ENCODE peak calls at places on chromosomes 2 and 18, in six cellular contexts. One of them, this sample, is unnamed.

GRCh38 chr2:159214325-159214865 is 72.1 kb downstream of the WDSUB1 start:
- DNase-seq in GM06990: no peak
- DNase-seq in fibroblast of lung: no peak
- DNase-seq in activated T-helper 1 cell treated with anti-CD3 and anti-CD28 coated beads, Interleukin-2, amount 50 U/mL, for 16 hours: no peak
- DNase-seq in NCI-H774: no peak
- DNase-seq in HTR-8/SVneo: no peak
- DNase-seq in this sample: no peak

GRCh38 chr2:231590614-231591013 is 2.0 kb upstream of the TEX44 start:
- DNase-seq in GM06990: no peak
- DNase-seq in fibroblast of lung: no peak
- DNase-seq in activated T-helper 1 cell treated with anti-CD3 and anti-CD28 coated beads, Interleukin-2, amount 50 U/mL, for 16 hours: no peak
- DNase-seq in NCI-H774: no peak
- DNase-seq in HTR-8/SVneo: no peak
- DNase-seq in this sample: no peak

GRCh38 chr18:46939337-46939963 is 22.0 kb downstream of the KATNAL2 start:
- DNase-seq in GM06990: no peak
- DNase-seq in fibroblast of lung: peak; percentile 88
- DNase-seq in activated T-helper 1 cell treated with anti-CD3 and anti-CD28 coated beads, Interleukin-2, amount 50 U/mL, for 16 hours: no peak
- DNase-seq in NCI-H774: no peak
- DNase-seq in HTR-8/SVneo: peak; percentile 70
- DNase-seq in this sample: peak; percentile 49

GRCh38 chr2:33583194-33583938 is 15.7 kb downstream of the FAM98A start:
- DNase-seq in GM06990: peak; percentile 33
- DNase-seq in fibroblast of lung: peak; percentile 65
- DNase-seq in activated T-helper 1 cell treated with anti-CD3 and anti-CD28 coated beads, Interleukin-2, amount 50 U/mL, for 16 hours: no peak
- DNase-seq in NCI-H774: no peak
- DNase-seq in HTR-8/SVneo: peak; percentile 17
- DNase-seq in this sample: no peak

GRCh38 chr2:184455616-184456015 is 142.7 kb upstream of the ZNF804A start:
- DNase-seq in GM06990: no peak
- DNase-seq in fibroblast of lung: no peak
- DNase-seq in activated T-helper 1 cell treated with anti-CD3 and anti-CD28 coated beads, Interleukin-2, amount 50 U/mL, for 16 hours: no peak
- DNase-seq in NCI-H774: no peak
- DNase-seq in HTR-8/SVneo: no peak
- DNase-seq in this sample: no peak

GRCh38 chr2:8628179-8628869 is 53.5 kb upstream of the ID2 start:
- DNase-seq in GM06990: peak; percentile 39
- DNase-seq in fibroblast of lung: no peak
- DNase-seq in activated T-helper 1 cell treated with anti-CD3 and anti-CD28 coated beads, Interleukin-2, amount 50 U/mL, for 16 hours: no peak
- DNase-seq in NCI-H774: no peak
- DNase-seq in HTR-8/SVneo: no peak
- DNase-seq in this sample: no peak

GRCh38 chr2:239259603-239260298 is 141.1 kb downstream of the HDAC4 start:
- DNase-seq in GM06990: peak; percentile 48
- DNase-seq in fibroblast of lung: no peak
- DNase-seq in activated T-helper 1 cell treated with anti-CD3 and anti-CD28 coated beads, Interleukin-2, amount 50 U/mL, for 16 hours: no peak
- DNase-seq in NCI-H774: no peak
- DNase-seq in HTR-8/SVneo: no peak
- DNase-seq in this sample: no peak

GRCh38 chr2:105398522-105399206 is at the start of gene FHL2:
- DNase-seq in GM06990: peak; percentile 59
- DNase-seq in fibroblast of lung: peak; percentile 84
- DNase-seq in activated T-helper 1 cell treated with anti-CD3 and anti-CD28 coated beads, Interleukin-2, amount 50 U/mL, for 16 hours: peak; percentile 25
- DNase-seq in NCI-H774: peak; percentile 68
- DNase-seq in HTR-8/SVneo: peak; percentile 69
- DNase-seq in this sample: no peak

GRCh38 chr2:174633621-174633927 is 36.0 kb upstream of the WIPF1 start:
- DNase-seq in GM06990: no peak
- DNase-seq in fibroblast of lung: no peak
- DNase-seq in activated T-helper 1 cell treated with anti-CD3 and anti-CD28 coated beads, Interleukin-2, amount 50 U/mL, for 16 hours: no peak
- DNase-seq in NCI-H774: no peak
- DNase-seq in HTR-8/SVneo: no peak
- DNase-seq in this sample: no peak

GRCh38 chr2:31341351-31341750 is 73.2 kb downstream of the XDH start:
- DNase-seq in GM06990: no peak
- DNase-seq in fibroblast of lung: no peak
- DNase-seq in activated T-helper 1 cell treated with anti-CD3 and anti-CD28 coated beads, Interleukin-2, amount 50 U/mL, for 16 hours: no peak
- DNase-seq in NCI-H774: no peak
- DNase-seq in HTR-8/SVneo: no peak
- DNase-seq in this sample: no peak

GRCh38 chr2:182949572-182950189 is 83.2 kb upstream of the FRZB start:
- DNase-seq in GM06990: no peak
- DNase-seq in fibroblast of lung: no peak
- DNase-seq in activated T-helper 1 cell treated with anti-CD3 and anti-CD28 coated beads, Interleukin-2, amount 50 U/mL, for 16 hours: no peak
- DNase-seq in NCI-H774: peak; percentile 63
- DNase-seq in HTR-8/SVneo: no peak
- DNase-seq in this sample: no peak

GRCh38 chr2:191516260-191516659 is 161.7 kb upstream of the NABP1 start:
- DNase-seq in GM06990: no peak
- DNase-seq in fibroblast of lung: no peak
- DNase-seq in activated T-helper 1 cell treated with anti-CD3 and anti-CD28 coated beads, Interleukin-2, amount 50 U/mL, for 16 hours: no peak
- DNase-seq in NCI-H774: no peak
- DNase-seq in HTR-8/SVneo: no peak
- DNase-seq in this sample: no peak

GRCh38 chr2:65064728-65065552 is 8.7 kb downstream of the CEP68 start:
- DNase-seq in GM06990: peak; percentile 70
- DNase-seq in fibroblast of lung: peak; percentile 99
- DNase-seq in activated T-helper 1 cell treated with anti-CD3 and anti-CD28 coated beads, Interleukin-2, amount 50 U/mL, for 16 hours: no peak
- DNase-seq in NCI-H774: no peak
- DNase-seq in HTR-8/SVneo: no peak
- DNase-seq in this sample: peak; percentile 76

GRCh38 chr18:43278401-43278800 is 1.1 kb upstream of the SYT4 start:
- DNase-seq in GM06990: no peak
- DNase-seq in fibroblast of lung: no peak
- DNase-seq in activated T-helper 1 cell treated with anti-CD3 and anti-CD28 coated beads, Interleukin-2, amount 50 U/mL, for 16 hours: no peak
- DNase-seq in NCI-H774: no peak
- DNase-seq in HTR-8/SVneo: no peak
- DNase-seq in this sample: no peak

GRCh38 chr2:72830273-72830672 is 4.4 kb upstream of the EXOC6B start:
- DNase-seq in GM06990: no peak
- DNase-seq in fibroblast of lung: no peak
- DNase-seq in activated T-helper 1 cell treated with anti-CD3 and anti-CD28 coated beads, Interleukin-2, amount 50 U/mL, for 16 hours: no peak
- DNase-seq in NCI-H774: no peak
- DNase-seq in HTR-8/SVneo: no peak
- DNase-seq in this sample: no peak

GRCh38 chr2:48600204-48600813 is 17.3 kb upstream of the GTF2A1L start:
- DNase-seq in GM06990: no peak
- DNase-seq in fibroblast of lung: peak; percentile 67
- DNase-seq in activated T-helper 1 cell treated with anti-CD3 and anti-CD28 coated beads, Interleukin-2, amount 50 U/mL, for 16 hours: no peak
- DNase-seq in NCI-H774: peak; percentile 39
- DNase-seq in HTR-8/SVneo: peak; percentile 28
- DNase-seq in this sample: no peak

GRCh38 chr18:2027026-2027425 is 544.3 kb downstream of the METTL4 start:
- DNase-seq in GM06990: no peak
- DNase-seq in fibroblast of lung: no peak
- DNase-seq in activated T-helper 1 cell treated with anti-CD3 and anti-CD28 coated beads, Interleukin-2, amount 50 U/mL, for 16 hours: no peak
- DNase-seq in NCI-H774: no peak
- DNase-seq in HTR-8/SVneo: no peak
- DNase-seq in this sample: no peak

GRCh38 chr18:40531061-40531460 is 1424.0 kb upstream of the PIK3C3 start:
- DNase-seq in GM06990: no peak
- DNase-seq in fibroblast of lung: peak; percentile 36
- DNase-seq in activated T-helper 1 cell treated with anti-CD3 and anti-CD28 coated beads, Interleukin-2, amount 50 U/mL, for 16 hours: no peak
- DNase-seq in NCI-H774: no peak
- DNase-seq in HTR-8/SVneo: no peak
- DNase-seq in this sample: no peak

GRCh38 chr2:218005028-218005427 is 2.2 kb upstream of the TNS1 start:
- DNase-seq in GM06990: no peak
- DNase-seq in fibroblast of lung: no peak
- DNase-seq in activated T-helper 1 cell treated with anti-CD3 and anti-CD28 coated beads, Interleukin-2, amount 50 U/mL, for 16 hours: no peak
- DNase-seq in NCI-H774: no peak
- DNase-seq in HTR-8/SVneo: no peak
- DNase-seq in this sample: no peak

GRCh38 chr2:234146087-234146826 is 95.8 kb downstream of the SPP2 start:
- DNase-seq in GM06990: no peak
- DNase-seq in fibroblast of lung: peak; percentile 75
- DNase-seq in activated T-helper 1 cell treated with anti-CD3 and anti-CD28 coated beads, Interleukin-2, amount 50 U/mL, for 16 hours: no peak
- DNase-seq in NCI-H774: no peak
- DNase-seq in HTR-8/SVneo: peak; percentile 79
- DNase-seq in this sample: peak; percentile 55

GRCh38 chr18:32769242-32770180 is 3.3 kb downstream of the KLHL14 start:
- DNase-seq in GM06990: peak; percentile 38
- DNase-seq in fibroblast of lung: no peak
- DNase-seq in activated T-helper 1 cell treated with anti-CD3 and anti-CD28 coated beads, Interleukin-2, amount 50 U/mL, for 16 hours: no peak
- DNase-seq in NCI-H774: peak; percentile 62
- DNase-seq in HTR-8/SVneo: no peak
- DNase-seq in this sample: no peak

GRCh38 chr2:211730215-211730614 is 808.4 kb downstream of the ERBB4 start:
- DNase-seq in GM06990: no peak
- DNase-seq in fibroblast of lung: no peak
- DNase-seq in activated T-helper 1 cell treated with anti-CD3 and anti-CD28 coated beads, Interleukin-2, amount 50 U/mL, for 16 hours: no peak
- DNase-seq in NCI-H774: no peak
- DNase-seq in HTR-8/SVneo: no peak
- DNase-seq in this sample: no peak

GRCh38 chr2:119289093-119289492 is 65.5 kb downstream of the STEAP3 start:
- DNase-seq in GM06990: no peak
- DNase-seq in fibroblast of lung: peak; percentile 68
- DNase-seq in activated T-helper 1 cell treated with anti-CD3 and anti-CD28 coated beads, Interleukin-2, amount 50 U/mL, for 16 hours: no peak
- DNase-seq in NCI-H774: no peak
- DNase-seq in HTR-8/SVneo: no peak
- DNase-seq in this sample: no peak

GRCh38 chr2:211086049-211086448 is 529.6 kb downstream of the CPS1 start:
- DNase-seq in GM06990: no peak
- DNase-seq in fibroblast of lung: no peak
- DNase-seq in activated T-helper 1 cell treated with anti-CD3 and anti-CD28 coated beads, Interleukin-2, amount 50 U/mL, for 16 hours: no peak
- DNase-seq in NCI-H774: no peak
- DNase-seq in HTR-8/SVneo: no peak
- DNase-seq in this sample: no peak

GRCh38 chr2:19702267-19702666 is 199.5 kb downstream of the TTC32 start:
- DNase-seq in GM06990: no peak
- DNase-seq in fibroblast of lung: no peak
- DNase-seq in activated T-helper 1 cell treated with anti-CD3 and anti-CD28 coated beads, Interleukin-2, amount 50 U/mL, for 16 hours: no peak
- DNase-seq in NCI-H774: no peak
- DNase-seq in HTR-8/SVneo: no peak
- DNase-seq in this sample: no peak

GRCh38 chr2:72533767-72534166 is 292.1 kb downstream of the EXOC6B start:
- DNase-seq in GM06990: no peak
- DNase-seq in fibroblast of lung: peak; percentile 36
- DNase-seq in activated T-helper 1 cell treated with anti-CD3 and anti-CD28 coated beads, Interleukin-2, amount 50 U/mL, for 16 hours: no peak
- DNase-seq in NCI-H774: no peak
- DNase-seq in HTR-8/SVneo: peak; percentile 34
- DNase-seq in this sample: no peak

GRCh38 chr2:173191601-173192000 is 116.0 kb downstream of the MAP3K20 start:
- DNase-seq in GM06990: no peak
- DNase-seq in fibroblast of lung: no peak
- DNase-seq in activated T-helper 1 cell treated with anti-CD3 and anti-CD28 coated beads, Interleukin-2, amount 50 U/mL, for 16 hours: no peak
- DNase-seq in NCI-H774: no peak
- DNase-seq in HTR-8/SVneo: peak; percentile 21
- DNase-seq in this sample: no peak

GRCh38 chr2:224723606-224724217 is 7.5 kb upstream of the CCDC195 start:
- DNase-seq in GM06990: no peak
- DNase-seq in fibroblast of lung: no peak
- DNase-seq in activated T-helper 1 cell treated with anti-CD3 and anti-CD28 coated beads, Interleukin-2, amount 50 U/mL, for 16 hours: no peak
- DNase-seq in NCI-H774: no peak
- DNase-seq in HTR-8/SVneo: no peak
- DNase-seq in this sample: no peak

GRCh38 chr2:197212344-197213262 is 98.0 kb downstream of the ANKRD44 start:
- DNase-seq in GM06990: no peak
- DNase-seq in fibroblast of lung: no peak
- DNase-seq in activated T-helper 1 cell treated with anti-CD3 and anti-CD28 coated beads, Interleukin-2, amount 50 U/mL, for 16 hours: no peak
- DNase-seq in NCI-H774: no peak
- DNase-seq in HTR-8/SVneo: no peak
- DNase-seq in this sample: no peak

GRCh38 chr2:150346806-150347205 is 140.7 kb downstream of the RND3 start:
- DNase-seq in GM06990: no peak
- DNase-seq in fibroblast of lung: no peak
- DNase-seq in activated T-helper 1 cell treated with anti-CD3 and anti-CD28 coated beads, Interleukin-2, amount 50 U/mL, for 16 hours: no peak
- DNase-seq in NCI-H774: no peak
- DNase-seq in HTR-8/SVneo: no peak
- DNase-seq in this sample: no peak

GRCh38 chr18:33579868-33580205 is 1.8 kb downstream of the ASXL3 start:
- DNase-seq in GM06990: no peak
- DNase-seq in fibroblast of lung: peak; percentile 18
- DNase-seq in activated T-helper 1 cell treated with anti-CD3 and anti-CD28 coated beads, Interleukin-2, amount 50 U/mL, for 16 hours: no peak
- DNase-seq in NCI-H774: no peak
- DNase-seq in HTR-8/SVneo: no peak
- DNase-seq in this sample: no peak

GRCh38 chr2:50995610-50996009 is 36.3 kb downstream of the NRXN1 start:
- DNase-seq in GM06990: no peak
- DNase-seq in fibroblast of lung: peak; percentile 41
- DNase-seq in activated T-helper 1 cell treated with anti-CD3 and anti-CD28 coated beads, Interleukin-2, amount 50 U/mL, for 16 hours: no peak
- DNase-seq in NCI-H774: no peak
- DNase-seq in HTR-8/SVneo: peak; percentile 1
- DNase-seq in this sample: peak; percentile 2

GRCh38 chr18:63470751-63471150 is 6.0 kb upstream of the SERPINB5 start:
- DNase-seq in GM06990: no peak
- DNase-seq in fibroblast of lung: no peak
- DNase-seq in activated T-helper 1 cell treated with anti-CD3 and anti-CD28 coated beads, Interleukin-2, amount 50 U/mL, for 16 hours: no peak
- DNase-seq in NCI-H774: no peak
- DNase-seq in HTR-8/SVneo: no peak
- DNase-seq in this sample: no peak

GRCh38 chr2:567865-568638 is 109.2 kb downstream of the TMEM18 start:
- DNase-seq in GM06990: no peak
- DNase-seq in fibroblast of lung: peak; percentile 19
- DNase-seq in activated T-helper 1 cell treated with anti-CD3 and anti-CD28 coated beads, Interleukin-2, amount 50 U/mL, for 16 hours: no peak
- DNase-seq in NCI-H774: no peak
- DNase-seq in HTR-8/SVneo: peak; percentile 42
- DNase-seq in this sample: peak; percentile 4

GRCh38 chr2:238106339-238106697 is 6.2 kb downstream of the ESPNL start:
- DNase-seq in GM06990: peak; percentile 11
- DNase-seq in fibroblast of lung: no peak
- DNase-seq in activated T-helper 1 cell treated with anti-CD3 and anti-CD28 coated beads, Interleukin-2, amount 50 U/mL, for 16 hours: no peak
- DNase-seq in NCI-H774: no peak
- DNase-seq in HTR-8/SVneo: no peak
- DNase-seq in this sample: no peak

GRCh38 chr2:72034353-72035095 is 113.1 kb downstream of the CYP26B1 start:
- DNase-seq in GM06990: no peak
- DNase-seq in fibroblast of lung: no peak
- DNase-seq in activated T-helper 1 cell treated with anti-CD3 and anti-CD28 coated beads, Interleukin-2, amount 50 U/mL, for 16 hours: no peak
- DNase-seq in NCI-H774: no peak
- DNase-seq in HTR-8/SVneo: no peak
- DNase-seq in this sample: no peak